ENCODE peak calls at places on chromosomes 11 and 22, in four cellular contexts. One of them, this sample, is unnamed.
A peak's percentile ranks its signal among the peaks of the same experiment; 100 is the strongest.

GRCh38 chr22:37162221-37163095 is 12.7 kb upstream of the IL2RB start:
- DNase-seq in sigmoid colon: no peak
- DNase-seq in cardiac muscle cell: no peak
- DNase-seq in A549: no peak
- DNase-seq in this sample: no peak

GRCh38 chr11:31820438-31820818 is 9.3 kb upstream of the PAX6 start:
- DNase-seq in sigmoid colon: no peak
- DNase-seq in cardiac muscle cell: no peak
- DNase-seq in A549: no peak
- DNase-seq in this sample: no peak

GRCh38 chr11:120805960-120806555 is 217.8 kb upstream of the TBCEL start:
- DNase-seq in sigmoid colon: no peak
- DNase-seq in cardiac muscle cell: no peak
- DNase-seq in A549: no peak
- DNase-seq in this sample: no peak

GRCh38 chr11:128214263-128214662 is 373.1 kb downstream of the ETS1 start:
- DNase-seq in sigmoid colon: no peak
- DNase-seq in cardiac muscle cell: no peak
- DNase-seq in A549: no peak
- DNase-seq in this sample: no peak

GRCh38 chr11:65316979-65317786 is 2.5 kb downstream of the CDC42EP2 start:
- DNase-seq in sigmoid colon: peak; percentile 90
- DNase-seq in cardiac muscle cell: peak; percentile 71
- DNase-seq in A549: no peak
- DNase-seq in this sample: peak; percentile 71

GRCh38 chr11:9276571-9276970 is 11.4 kb upstream of the DENND5A start:
- DNase-seq in sigmoid colon: no peak
- DNase-seq in cardiac muscle cell: no peak
- DNase-seq in A549: no peak
- DNase-seq in this sample: no peak

GRCh38 chr22:43142881-43143562 is at the start of gene MCAT:
- DNase-seq in sigmoid colon: peak; percentile 91
- DNase-seq in cardiac muscle cell: peak; percentile 83
- DNase-seq in A549: peak; percentile 65
- DNase-seq in this sample: peak; percentile 88

GRCh38 chr22:22820626-22821025 is 67.0 kb upstream of the IGLL5 start:
- DNase-seq in sigmoid colon: no peak
- DNase-seq in cardiac muscle cell: no peak
- DNase-seq in A549: no peak
- DNase-seq in this sample: no peak

GRCh38 chr22:30922151-30922611 is 46.4 kb downstream of the MORC2 start:
- DNase-seq in sigmoid colon: peak; percentile 84
- DNase-seq in cardiac muscle cell: peak; percentile 76
- DNase-seq in A549: no peak
- DNase-seq in this sample: peak; percentile 60

GRCh38 chr11:118872403-118872821 is 11.3 kb upstream of the CXCR5 start:
- DNase-seq in sigmoid colon: no peak
- DNase-seq in cardiac muscle cell: no peak
- DNase-seq in A549: no peak
- DNase-seq in this sample: no peak

GRCh38 chr22:41501209-41501608 is 32.3 kb downstream of the ACO2 start:
- DNase-seq in sigmoid colon: no peak
- DNase-seq in cardiac muscle cell: no peak
- DNase-seq in A549: peak; percentile 33
- DNase-seq in this sample: no peak

GRCh38 chr22:44071760-44072159 is 47.7 kb downstream of the PARVB start:
- DNase-seq in sigmoid colon: no peak
- DNase-seq in cardiac muscle cell: no peak
- DNase-seq in A549: no peak
- DNase-seq in this sample: no peak

GRCh38 chr11:30059172-30059815 is 42.5 kb upstream of the KCNA4 start:
- DNase-seq in sigmoid colon: no peak
- DNase-seq in cardiac muscle cell: no peak
- DNase-seq in A549: no peak
- DNase-seq in this sample: no peak

DNA sequence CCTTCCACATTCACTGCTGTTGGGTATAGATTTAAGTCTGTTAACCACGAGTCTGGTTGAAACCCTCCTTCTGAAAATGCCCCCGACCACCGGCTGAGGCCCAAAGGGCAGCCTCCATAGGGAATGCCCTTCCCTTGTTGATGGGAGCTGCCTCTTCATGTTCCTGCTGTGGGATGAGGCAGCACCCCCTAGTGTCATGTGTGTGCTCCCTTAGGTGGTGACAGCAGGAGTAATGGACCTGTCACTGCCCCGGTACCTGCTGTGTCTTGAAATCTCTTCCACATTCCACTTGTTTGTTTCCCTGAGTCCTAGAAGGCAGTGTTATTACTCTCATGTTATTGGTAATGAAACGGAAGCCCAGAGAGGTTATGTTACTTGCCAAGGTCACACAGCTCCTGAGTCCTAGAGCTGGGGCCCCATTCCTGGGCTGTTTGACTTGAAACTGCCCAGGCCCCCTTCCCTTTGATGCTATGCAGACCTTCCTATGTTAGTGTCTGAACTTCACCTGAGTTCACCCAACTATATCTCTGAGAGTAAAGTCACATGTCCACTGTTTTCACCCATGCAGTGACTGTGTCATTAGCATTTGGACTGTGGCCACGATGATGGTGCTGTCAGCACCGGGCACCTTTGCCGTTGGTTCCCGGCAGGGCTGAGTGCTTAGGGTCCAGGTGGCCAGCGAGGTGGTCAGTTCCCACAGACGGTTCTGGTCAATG is 234.3 kb downstream of the TBC1D22A start:
- DNase-seq in sigmoid colon: peak; percentile 24
- DNase-seq in cardiac muscle cell: no peak
- DNase-seq in A549: peak; percentile 11
- DNase-seq in this sample: no peak
- TF ChIP-seq CTCF in sigmoid colon: no peak
- TF ChIP-seq CTCF in cardiac muscle cell: no peak
- TF ChIP-seq CTCF in A549: peak; percentile 19
- TF ChIP-seq CTCF in this sample: no peak

GRCh38 chr11:61111786-61112517 is 9.7 kb downstream of the CD5 start:
- DNase-seq in sigmoid colon: peak; percentile 58
- DNase-seq in cardiac muscle cell: no peak
- DNase-seq in A549: no peak
- DNase-seq in this sample: no peak
- H3K4me1 ChIP-seq in sigmoid colon: no peaks in the 10 kb centered on the region
- H3K4me1 ChIP-seq in cardiac muscle cell: no peaks in the 10 kb centered on the region
- H3K4me1 ChIP-seq in A549: no peaks in the 10 kb centered on the region
- H3K4me1 ChIP-seq in this sample: no peaks in the 10 kb centered on the region

GRCh38 chr22:19753090-19753842 is 7.3 kb upstream of the TBX1 start:
- DNase-seq in sigmoid colon: no peak
- DNase-seq in cardiac muscle cell: no peak
- DNase-seq in A549: no peak
- DNase-seq in this sample: no peak
- TF ChIP-seq CTCF in sigmoid colon: no peak
- TF ChIP-seq CTCF in cardiac muscle cell: peak; percentile 14
- TF ChIP-seq CTCF in A549: no peak
- TF ChIP-seq CTCF in this sample: no peak

DNA sequence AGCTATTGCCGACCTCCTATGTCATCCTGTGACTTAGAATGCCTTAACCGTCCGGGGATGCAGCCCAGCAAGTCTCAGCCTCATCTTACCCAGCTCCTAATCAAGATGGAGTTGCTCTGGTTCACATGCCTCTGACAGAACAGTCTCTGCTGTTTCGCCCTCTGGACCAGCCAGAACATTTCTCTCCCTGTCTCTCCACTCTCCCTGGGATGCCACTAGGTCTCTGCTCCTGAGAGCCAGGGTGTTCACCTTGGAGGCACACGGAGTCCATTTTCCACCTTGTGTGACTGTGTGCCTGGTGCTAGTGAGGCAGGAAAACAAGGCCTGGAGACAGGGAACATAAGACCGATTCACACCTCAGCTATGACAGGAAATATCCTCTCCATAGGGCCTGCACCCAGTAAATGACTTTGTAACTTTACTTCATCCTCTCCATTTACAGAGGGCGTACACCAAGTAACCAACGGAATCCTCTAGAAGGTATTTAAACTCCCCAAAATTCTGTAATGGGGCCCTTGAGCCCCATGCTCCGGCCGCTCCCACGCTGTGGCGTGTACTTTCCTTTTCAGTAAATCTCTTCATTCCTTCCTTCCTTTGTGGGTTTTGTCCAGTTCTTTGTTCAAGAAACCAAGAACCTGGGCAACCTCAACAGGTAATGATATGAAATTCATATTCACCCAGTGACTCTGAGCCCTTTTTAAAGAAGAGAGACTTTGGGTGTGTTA is 16.7 kb upstream of the B4GALNT4 start:
- DNase-seq in sigmoid colon: no peak
- DNase-seq in cardiac muscle cell: no peak
- DNase-seq in A549: no peak
- DNase-seq in this sample: no peak
- H3K4me1 ChIP-seq in sigmoid colon: peaks cover 34% of the 10 kb centered on the region
- H3K4me1 ChIP-seq in cardiac muscle cell: peaks cover 6% of the 10 kb centered on the region
- H3K4me1 ChIP-seq in A549: peaks cover 21% of the 10 kb centered on the region
- H3K4me1 ChIP-seq in this sample: no peaks in the 10 kb centered on the region

DNA sequence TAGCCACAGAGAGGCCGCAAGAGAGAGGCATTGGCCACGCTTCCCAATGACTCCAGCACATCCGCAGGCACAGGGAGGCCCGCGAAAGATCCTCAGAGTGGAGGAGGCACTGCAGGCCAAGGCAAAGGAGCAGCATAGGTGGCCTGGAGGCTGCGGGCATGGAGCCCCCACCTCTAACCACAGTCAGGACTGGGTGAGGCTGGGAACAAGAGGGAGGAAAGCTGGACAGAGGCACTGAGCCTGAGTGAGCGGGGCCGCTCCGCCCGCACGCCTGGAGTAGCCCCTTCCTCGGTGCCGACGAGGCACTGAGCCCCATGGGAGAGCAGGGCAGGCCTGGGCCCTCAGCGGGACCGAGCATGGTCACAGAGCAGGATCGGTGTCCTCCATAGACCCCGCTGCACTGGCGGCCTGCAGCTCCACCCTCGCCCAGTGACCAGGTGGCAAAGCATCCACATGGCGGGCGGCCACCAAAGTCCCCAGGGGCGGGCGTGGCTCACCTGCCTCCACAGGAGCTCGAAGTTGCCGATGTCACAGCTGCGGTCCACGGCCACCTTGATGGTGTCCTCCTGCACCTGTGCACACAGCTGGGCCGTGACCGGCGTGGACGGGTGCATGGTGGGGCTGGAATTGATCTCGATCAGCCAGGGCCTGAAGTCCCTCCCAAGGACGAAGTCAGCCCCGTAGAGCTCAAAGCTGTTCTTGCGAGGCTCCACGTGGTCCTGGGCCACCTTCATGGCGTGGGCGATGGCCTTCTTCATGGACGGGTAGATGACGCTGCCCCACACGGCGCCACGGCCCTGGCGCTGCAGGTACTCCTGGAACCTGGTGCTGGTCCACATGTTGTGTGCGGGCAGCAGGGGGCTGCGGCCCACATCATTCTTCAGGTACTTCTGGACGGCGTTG is 18.9 kb upstream of the IL17REL start:
- DNase-seq in sigmoid colon: peak; percentile 62
- DNase-seq in cardiac muscle cell: no peak
- DNase-seq in A549: no peak
- DNase-seq in this sample: no peak
- TF ChIP-seq CTCF in sigmoid colon: no peak
- TF ChIP-seq CTCF in cardiac muscle cell: no peak
- TF ChIP-seq CTCF in A549: no peak
- TF ChIP-seq CTCF in this sample: no peak

GRCh38 chr22:45204751-45205623 is 35.7 kb downstream of the KIAA0930 start:
- DNase-seq in sigmoid colon: peak; percentile 54
- DNase-seq in cardiac muscle cell: no peak
- DNase-seq in A549: no peak
- DNase-seq in this sample: no peak
- H3K4me1 ChIP-seq in sigmoid colon: peaks cover 37% of the 10 kb centered on the region
- H3K4me1 ChIP-seq in cardiac muscle cell: no peaks in the 10 kb centered on the region
- H3K4me1 ChIP-seq in A549: peaks cover 22% of the 10 kb centered on the region
- H3K4me1 ChIP-seq in this sample: no peaks in the 10 kb centered on the region

This sample was measured in lung.